ENCODE peak calls at places on chromosomes 2 and 18, in four cellular contexts. X is testis, Y is uterus, U is fibroblast of lung. M is an unnamed sample.

GRCh38 chr2:130759906-130760753 is 4.8 kb downstream of the AMER3 start:
- DNase-seq in X (no peak), Y (no peak), U (no peak), M (no peak)

GRCh38 chr2:230774348-230774951 is 61.8 kb downstream of the CAB39 start:
- DNase-seq in X (no peak), Y (no peak), U (peak; percentile 94), M (no peak)

GRCh38 chr18:58632557-58632956 is 3.7 kb upstream of the ALPK2 start:
- DNase-seq in X (no peak), Y (no peak), U (no peak), M (no peak)

GRCh38 chr2:112121682-112122254 is 16.4 kb upstream of the FBLN7 start:
- DNase-seq in X (peak; percentile 52), Y (no peak), U (peak; percentile 74), M (peak; percentile 32)

GRCh38 chr2:219886615-219887014 is 259.2 kb downstream of the SLC4A3 start:
- DNase-seq in X (no peak), Y (no peak), U (no peak), M (no peak)

GRCh38 chr2:12863937-12864336 is 147.2 kb downstream of the TRIB2 start:
- DNase-seq in X (no peak), Y (no peak), U (no peak), M (no peak)

GRCh38 chr2:189492451-189492850 is 51.2 kb downstream of the WDR75 start:
- DNase-seq in X (no peak), Y (no peak), U (no peak), M (no peak)

GRCh38 chr18:8779251-8779650 is 73.9 kb downstream of the MTCL1 start:
- DNase-seq in X (peak; percentile 89), Y (no peak), U (no peak), M (no peak)

GRCh38 chr18:62537946-62538345 is 15.1 kb downstream of the ZCCHC2 start:
- DNase-seq in X (no peak), Y (no peak), U (no peak), M (no peak)

GRCh38 chr2:164903944-164904343 is 51.4 kb downstream of the SLC38A11 start:
- DNase-seq in X (no peak), Y (no peak), U (no peak), M (no peak)

GRCh38 chr18:24894880-24895279 is 434.4 kb downstream of the HRH4 start:
- DNase-seq in X (no peak), Y (no peak), U (peak; percentile 43), M (no peak)

GRCh38 chr2:152924722-152925121 is 206.3 kb downstream of the ARL6IP6 start:
- DNase-seq in X (no peak), Y (no peak), U (no peak), M (no peak)

GRCh38 chr2:240855670-240856069 is 13.0 kb upstream of the AGXT start:
- DNase-seq in X (no peak), Y (no peak), U (no peak), M (no peak)

GRCh38 chr2:134683561-134684112 is 35.2 kb downstream of the TMEM163 start:
- DNase-seq in X (no peak), Y (no peak), U (no peak), M (no peak)

GRCh38 chr2:136171223-136171622 is 53.3 kb upstream of the CXCR4 start:
- DNase-seq in X (no peak), Y (no peak), U (no peak), M (no peak)

GRCh38 chr18:13725566-13726227 is 661 bp downstream of the FAM210A start:
- DNase-seq in X (peak; percentile 26), Y (no peak), U (peak; percentile 10), M (no peak)

GRCh38 chr2:6924101-6924917 is 7.1 kb downstream of the RNF144A start:
- DNase-seq in X (no peak), Y (no peak), U (no peak), M (no peak)

GRCh38 chr2:119958642-119959268 is 54.1 kb upstream of the EPB41L5 start:
- DNase-seq in X (no peak), Y (no peak), U (peak; percentile 24), M (no peak)

GRCh38 chr2:159904565-159905281 is 106.7 kb upstream of the CD302 start:
- DNase-seq in X (peak; percentile 60), Y (no peak), U (no peak), M (no peak)

GRCh38 chr2:237418300-237418699 is 4.3 kb upstream of the COL6A3 start:
- DNase-seq in X (no peak), Y (no peak), U (no peak), M (no peak)

GRCh38 chr2:237424544-237424943 is 10.6 kb upstream of the COL6A3 start:
- DNase-seq in X (no peak), Y (no peak), U (no peak), M (no peak)

GRCh38 chr2:237423891-237424290 is 9.9 kb upstream of the COL6A3 start:
- DNase-seq in X (no peak), Y (no peak), U (peak; percentile 25), M (no peak)

GRCh38 chr2:237422309-237422708 is 8.3 kb upstream of the COL6A3 start:
- DNase-seq in X (no peak), Y (no peak), U (peak; percentile 68), M (no peak)

DNA sequence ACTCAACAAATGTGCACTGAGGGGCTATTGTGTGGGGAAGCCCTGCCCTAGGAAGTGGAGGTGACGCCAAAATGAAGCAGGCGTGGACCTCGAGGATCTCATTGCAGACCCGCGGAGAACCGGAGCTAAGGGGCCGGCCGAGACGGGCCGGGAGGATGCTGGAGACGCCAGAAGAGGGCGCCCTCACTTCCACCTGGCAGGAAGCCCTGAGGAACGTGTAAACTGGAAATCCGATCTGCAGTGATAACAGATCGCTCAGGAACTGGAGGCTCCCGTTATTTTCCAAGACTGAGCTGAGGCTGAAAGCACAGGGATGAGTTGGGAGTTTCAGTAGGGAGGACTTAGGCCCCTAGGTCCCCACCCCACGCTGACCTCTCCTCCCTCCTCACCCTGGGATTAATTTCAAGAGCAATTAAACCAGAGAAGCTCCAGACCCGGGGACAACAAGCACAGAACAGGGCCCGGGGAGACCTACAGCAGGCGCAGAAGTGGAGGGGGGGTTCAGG is 7.6 kb upstream of the COL6A3 start:
- DNase-seq in X (peak; percentile 79), Y (peak; percentile 88), U (peak; percentile 92), M (peak; percentile 79)
- TF ChIP-seq CTCF in X (peak; percentile 48), Y (peak; percentile 77), U (peak; percentile 86), M (peak; percentile 91)

GRCh38 chr2:132589060-132589765 is 80.8 kb downstream of the LYPD1 start:
- DNase-seq in X (no peak), Y (no peak), U (no peak), M (peak; percentile 4)
- H3K4me1 ChIP-seq in X (no peaks in the 10 kb centered on the region), Y (no peaks in the 10 kb centered on the region), U (no peaks in the 10 kb centered on the region), M (no peaks in the 10 kb centered on the region)

GRCh38 chr2:163155279-163155883 is 316.8 kb upstream of the KCNH7 start:
- DNase-seq in X (no peak), Y (no peak), U (peak; percentile 42), M (no peak)
- TF ChIP-seq CTCF in X (peak; percentile 52), Y (peak; percentile 18), U (peak; percentile 55), M (peak; percentile 23)

GRCh38 chr2:174590928-174591648 is 6.5 kb downstream of the WIPF1 start:
- DNase-seq in X (no peak), Y (no peak), U (peak; percentile 37), M (no peak)
- H3K4me1 ChIP-seq in X (peaks cover 4% of the 10 kb centered on the region), Y (no peaks in the 10 kb centered on the region), U (peaks cover 12% of the 10 kb centered on the region), M (peaks cover 14% of the 10 kb centered on the region)